ENCODE peak calls at places on chromosomes 16 and 17, in four cellular contexts. One of them, this sample, is unnamed. For H3K4me1, the result is how much of the 10 kb centered on the place peaks cover.

GRCh38 chr16:57313509-57313908 is 29.0 kb upstream of the PLLP start:
- DNase-seq in kidney: no peak
- DNase-seq in thoracic aorta: no peak
- DNase-seq in tibial artery: no peak
- DNase-seq in this sample: no peak

GRCh38 chr17:57902117-57902799 is 52.4 kb upstream of the MRPS23 start:
- DNase-seq in tibial artery: no peak
- DNase-seq in thoracic aorta: no peak
- DNase-seq in kidney: no peak
- DNase-seq in this sample: no peak

GRCh38 chr17:58265902-58266875 is 14.5 kb downstream of the MPO start:
- DNase-seq in thoracic aorta: no peak
- DNase-seq in kidney: no peak
- DNase-seq in tibial artery: no peak
- DNase-seq in this sample: no peak

GRCh38 chr16:22358000-22358399 is 16.4 kb downstream of the CDR2 start:
- DNase-seq in kidney: no peak
- DNase-seq in tibial artery: no peak
- DNase-seq in thoracic aorta: no peak
- DNase-seq in this sample: no peak

GRCh38 chr17:54903375-54903774 is 2.7 kb downstream of the TOM1L1 start:
- DNase-seq in thoracic aorta: no peak
- DNase-seq in tibial artery: no peak
- DNase-seq in kidney: peak
- DNase-seq in this sample: peak

GRCh38 chr17:50192116-50192872 is 9.1 kb downstream of the COL1A1 start:
- DNase-seq in tibial artery: no peak
- DNase-seq in kidney: no peak
- DNase-seq in thoracic aorta: no peak
- DNase-seq in this sample: no peak

GRCh38 chr17:9239821-9240658 is 218.7 kb downstream of the NTN1 start:
- DNase-seq in thoracic aorta: peak
- DNase-seq in tibial artery: peak
- DNase-seq in kidney: peak
- DNase-seq in this sample: peak

GRCh38 chr17:59154335-59154720 is 658 bp downstream of the SKA2 start:
- DNase-seq in thoracic aorta: no peak
- DNase-seq in tibial artery: peak
- DNase-seq in kidney: peak
- DNase-seq in this sample: peak

GRCh38 chr17:66855204-66855603 is 20.3 kb downstream of the CACNG5 start:
- DNase-seq in tibial artery: no peak
- DNase-seq in kidney: peak
- DNase-seq in thoracic aorta: no peak
- DNase-seq in this sample: no peak

GRCh38 chr17:36979585-36979941 is 30.8 kb downstream of the AATF start:
- DNase-seq in thoracic aorta: no peak
- DNase-seq in kidney: no peak
- DNase-seq in tibial artery: no peak
- DNase-seq in this sample: no peak

GRCh38 chr16:68396481-68396880 is 51.8 kb downstream of the SMPD3 start:
- DNase-seq in thoracic aorta: no peak
- DNase-seq in kidney: peak
- DNase-seq in tibial artery: no peak
- DNase-seq in this sample: no peak

GRCh38 chr16:80040413-80040812 is 439.9 kb upstream of the MAF start:
- DNase-seq in thoracic aorta: no peak
- DNase-seq in kidney: no peak
- DNase-seq in tibial artery: no peak
- DNase-seq in this sample: no peak

GRCh38 chr16:3654249-3654991 is at the start of gene DNASE1:
- DNase-seq in tibial artery: peak
- DNase-seq in thoracic aorta: no peak
- DNase-seq in kidney: peak
- DNase-seq in this sample: no peak

GRCh38 chr16:592518-593306 is 2.8 kb downstream of the RAB40C start:
- DNase-seq in kidney: peak
- DNase-seq in thoracic aorta: no peak
- DNase-seq in tibial artery: peak
- DNase-seq in this sample: no peak

GRCh38 chr17:27530791-27531391 is 74.6 kb downstream of the KSR1 start:
- DNase-seq in tibial artery: peak
- DNase-seq in kidney: no peak
- DNase-seq in thoracic aorta: no peak
- DNase-seq in this sample: no peak

GRCh38 chr17:27526603-27527002 is 70.4 kb downstream of the KSR1 start:
- DNase-seq in kidney: no peak
- DNase-seq in thoracic aorta: no peak
- DNase-seq in tibial artery: no peak
- DNase-seq in this sample: peak

GRCh38 chr17:27531469-27531948 is 75.3 kb downstream of the KSR1 start:
- DNase-seq in tibial artery: no peak
- DNase-seq in kidney: no peak
- DNase-seq in thoracic aorta: no peak
- DNase-seq in this sample: no peak

GRCh38 chr17:27532269-27533067 is 76.2 kb downstream of the KSR1 start:
- DNase-seq in tibial artery: peak
- DNase-seq in thoracic aorta: no peak
- DNase-seq in kidney: no peak
- DNase-seq in this sample: peak

GRCh38 chr17:27529230-27529796 is 73.1 kb downstream of the KSR1 start:
- DNase-seq in kidney: no peak
- DNase-seq in thoracic aorta: no peak
- DNase-seq in tibial artery: no peak
- DNase-seq in this sample: no peak
- H3K27ac ChIP-seq in kidney: no peak
- H3K27ac ChIP-seq in thoracic aorta: no peak
- H3K27ac ChIP-seq in tibial artery: peak
- H3K27ac ChIP-seq in this sample: no peak

GRCh38 chr16:85913141-85913601 is 14.2 kb downstream of the IRF8 start:
- DNase-seq in tibial artery: no peak
- DNase-seq in kidney: peak
- DNase-seq in thoracic aorta: no peak
- DNase-seq in this sample: no peak

GRCh38 chr16:85910854-85911247 is 11.9 kb downstream of the IRF8 start:
- DNase-seq in thoracic aorta: no peak
- DNase-seq in kidney: peak
- DNase-seq in tibial artery: no peak
- DNase-seq in this sample: no peak

GRCh38 chr16:85912271-85912974 is 13.5 kb downstream of the IRF8 start:
- DNase-seq in thoracic aorta: no peak
- DNase-seq in tibial artery: peak
- DNase-seq in kidney: peak
- DNase-seq in this sample: peak

GRCh38 chr16:85910073-85910853 is 11.3 kb downstream of the IRF8 start:
- DNase-seq in kidney: peak
- DNase-seq in tibial artery: peak
- DNase-seq in thoracic aorta: no peak
- DNase-seq in this sample: no peak

DNA sequence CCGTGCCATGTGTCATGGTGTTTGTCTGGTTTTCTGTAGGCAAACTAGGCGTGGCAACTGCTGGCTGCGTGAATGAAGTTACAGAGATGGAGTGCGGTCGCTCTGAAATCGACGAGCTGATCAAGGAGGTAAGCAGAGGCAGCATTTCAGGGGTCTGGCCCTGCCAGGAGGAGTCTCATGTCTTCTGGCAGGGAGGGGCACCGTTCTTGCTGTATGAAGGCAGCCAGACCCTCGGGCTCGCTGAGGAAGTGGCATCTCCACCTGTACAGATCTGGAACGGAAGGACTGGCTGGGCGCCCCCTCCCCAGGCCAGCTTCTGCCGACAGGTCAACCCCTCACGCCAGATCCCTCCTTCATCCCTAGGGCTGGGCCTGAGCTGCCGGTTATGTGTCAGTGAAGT is 12.6 kb downstream of the IRF8 start:
- DNase-seq in tibial artery: no peak
- DNase-seq in thoracic aorta: no peak
- DNase-seq in kidney: peak
- DNase-seq in this sample: no peak
- H3K4me1 ChIP-seq in tibial artery: under half
- H3K4me1 ChIP-seq in thoracic aorta: under half
- H3K4me1 ChIP-seq in kidney: under half
- H3K4me1 ChIP-seq in this sample: under half

GRCh38 chr17:75506134-75506533 is 9.2 kb downstream of the CASKIN2 start:
- DNase-seq in kidney: no peak
- DNase-seq in tibial artery: no peak
- DNase-seq in thoracic aorta: no peak
- DNase-seq in this sample: no peak

GRCh38 chr17:75506888-75507287 is 8.4 kb downstream of the CASKIN2 start:
- DNase-seq in tibial artery: no peak
- DNase-seq in kidney: no peak
- DNase-seq in thoracic aorta: no peak
- DNase-seq in this sample: no peak

GRCh38 chr17:75508122-75508719 is 7.1 kb downstream of the CASKIN2 start:
- DNase-seq in tibial artery: no peak
- DNase-seq in kidney: no peak
- DNase-seq in thoracic aorta: no peak
- DNase-seq in this sample: no peak

GRCh38 chr17:75508848-75509450 is 6.4 kb downstream of the CASKIN2 start:
- DNase-seq in thoracic aorta: no peak
- DNase-seq in kidney: peak
- DNase-seq in tibial artery: no peak
- DNase-seq in this sample: no peak

GRCh38 chr17:75507712-75508111 is 7.6 kb downstream of the CASKIN2 start:
- DNase-seq in thoracic aorta: no peak
- DNase-seq in kidney: no peak
- DNase-seq in tibial artery: no peak
- DNase-seq in this sample: no peak
- H3K4me3 ChIP-seq in thoracic aorta: no peak
- H3K4me3 ChIP-seq in kidney: no peak
- H3K4me3 ChIP-seq in tibial artery: no peak
- H3K4me3 ChIP-seq in this sample: no peak

DNA sequence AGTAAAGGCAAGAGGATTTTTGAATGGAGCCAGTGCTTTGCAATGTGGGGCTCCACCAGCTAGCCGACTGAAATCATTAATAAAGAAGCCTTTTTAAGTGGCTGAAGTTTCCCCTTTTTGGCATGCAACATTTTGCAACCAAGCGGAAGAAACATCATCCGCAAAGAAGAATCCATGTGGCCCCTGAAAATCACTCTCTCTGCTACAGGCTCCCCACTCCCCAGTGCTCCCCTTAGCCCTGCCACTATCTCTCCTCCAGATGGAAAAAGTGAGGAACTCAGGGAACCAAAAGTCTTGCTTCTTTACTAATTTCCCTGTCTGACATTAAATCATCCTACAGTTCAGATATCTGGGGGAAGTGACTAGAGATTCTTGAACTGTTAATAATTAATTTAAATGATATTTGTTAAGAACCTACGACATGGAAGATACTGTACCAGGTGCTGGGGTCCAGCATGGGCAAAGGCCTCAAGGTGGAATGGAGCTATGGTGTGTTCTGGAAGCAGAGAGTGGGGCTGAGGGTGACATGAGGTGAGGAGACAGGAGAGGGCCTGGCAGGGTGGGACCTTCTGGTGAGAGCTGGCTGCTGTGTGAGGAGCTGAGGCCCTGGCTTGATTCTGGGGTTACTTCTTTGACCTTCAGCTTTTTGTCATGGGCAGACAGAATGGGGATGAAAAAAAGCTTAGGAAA is 6.1 kb upstream of the CCL2 start:
- DNase-seq in tibial artery: no peak
- DNase-seq in kidney: no peak
- DNase-seq in thoracic aorta: no peak
- DNase-seq in this sample: no peak
- H3K27ac ChIP-seq in tibial artery: peak
- H3K27ac ChIP-seq in kidney: no peak
- H3K27ac ChIP-seq in thoracic aorta: peak
- H3K27ac ChIP-seq in this sample: no peak

DNA sequence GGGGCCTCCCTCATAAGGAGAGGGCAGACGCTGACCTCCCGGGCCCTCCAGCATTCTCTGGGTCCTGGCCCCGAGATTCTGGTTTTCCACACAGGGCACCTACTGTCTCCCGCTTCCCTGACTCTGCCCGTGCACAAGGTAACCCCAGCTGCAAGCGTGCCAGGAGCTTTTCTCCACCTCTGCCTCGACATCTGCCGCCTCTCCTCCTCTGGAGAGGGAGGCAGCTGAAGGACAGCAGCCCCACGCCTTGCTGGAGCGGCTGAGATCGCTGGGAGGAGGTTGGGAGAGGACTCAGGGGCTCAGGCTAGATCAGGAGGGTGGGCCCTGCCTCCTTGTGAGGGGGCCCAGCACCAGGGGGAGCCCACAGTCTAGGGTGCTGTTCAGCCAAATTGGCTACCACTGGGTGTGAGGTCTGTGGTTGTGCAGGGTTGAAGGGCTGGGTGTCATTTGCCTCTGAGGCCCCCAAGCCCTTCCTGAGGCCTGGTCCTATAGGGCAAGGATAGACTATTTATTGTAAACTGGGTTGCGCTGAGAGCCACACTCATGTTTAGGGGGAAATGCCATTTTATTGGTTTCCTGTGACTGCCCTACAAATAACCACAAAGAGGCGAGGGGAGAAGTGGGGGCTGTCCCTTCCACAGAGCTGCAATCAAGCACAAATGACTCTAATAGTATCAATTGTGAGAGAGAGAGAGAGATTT is 3.4 kb upstream of the ZCCHC14 start:
- DNase-seq in thoracic aorta: no peak
- DNase-seq in tibial artery: no peak
- DNase-seq in kidney: no peak
- DNase-seq in this sample: no peak
- H3K4me1 ChIP-seq in thoracic aorta: under half
- H3K4me1 ChIP-seq in tibial artery: under half
- H3K4me1 ChIP-seq in kidney: under half
- H3K4me1 ChIP-seq in this sample: under half

GRCh38 chr17:79728169-79728907 is 2.4 kb upstream of the ENPP7 start:
- DNase-seq in kidney: peak
- DNase-seq in tibial artery: peak
- DNase-seq in thoracic aorta: peak
- DNase-seq in this sample: peak

GRCh38 chr17:79730769-79731483 is at the start of gene ENPP7:
- DNase-seq in thoracic aorta: no peak
- DNase-seq in tibial artery: no peak
- DNase-seq in kidney: no peak
- DNase-seq in this sample: no peak

GRCh38 chr17:79730437-79730768 is 340 bp upstream of the ENPP7 start:
- DNase-seq in thoracic aorta: no peak
- DNase-seq in kidney: no peak
- DNase-seq in tibial artery: no peak
- DNase-seq in this sample: no peak

GRCh38 chr17:79729761-79730160 is 982 bp upstream of the ENPP7 start:
- DNase-seq in kidney: no peak
- DNase-seq in thoracic aorta: no peak
- DNase-seq in tibial artery: no peak
- DNase-seq in this sample: no peak

DNA sequence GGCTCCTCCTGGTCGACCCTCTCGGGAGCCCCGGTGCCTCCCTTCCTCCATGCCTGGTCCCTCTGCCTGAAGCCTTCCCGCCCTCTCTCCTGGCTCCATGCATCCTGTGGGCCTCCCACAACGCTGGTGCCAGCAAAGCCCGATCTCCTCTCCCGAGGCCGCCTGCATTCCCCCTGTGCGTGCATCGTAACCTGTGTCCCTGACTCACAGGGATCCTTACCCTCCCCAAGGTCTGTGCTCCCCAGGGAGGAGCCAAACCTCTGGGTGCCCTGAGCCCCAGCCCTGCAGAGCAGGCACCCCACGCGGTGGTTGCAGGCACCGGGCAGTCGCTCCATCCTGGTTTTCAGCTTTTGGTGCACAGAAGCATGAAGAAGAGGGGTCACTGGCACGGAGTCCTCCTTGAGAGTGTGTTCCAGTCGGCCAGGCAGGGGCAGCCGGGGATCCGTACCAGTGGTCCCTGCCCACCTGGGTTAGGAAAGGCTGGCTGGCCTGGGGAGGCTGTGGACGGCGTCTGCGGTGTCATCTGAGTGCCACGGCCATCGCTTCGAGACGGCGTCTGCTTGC is 1.8 kb upstream of the ENPP7 start:
- DNase-seq in kidney: no peak
- DNase-seq in tibial artery: no peak
- DNase-seq in thoracic aorta: no peak
- DNase-seq in this sample: no peak
- H3K4me3 ChIP-seq in kidney: peak
- H3K4me3 ChIP-seq in tibial artery: peak
- H3K4me3 ChIP-seq in thoracic aorta: peak
- H3K4me3 ChIP-seq in this sample: no peak